ENCODE peak calls at places on chromosomes 4 and X, in four cellular contexts. I is sciatic nerve; U is effector CD4-positive, alpha-beta T cell; L is stimulated activated CD8-positive, alpha-beta memory T cell treated with anti-CD3 and anti-CD28 coated beads, Interleukin-7, amount 100 ng/mL, for 24 hours. F is an unnamed sample.
A peak's percentile ranks its signal among the peaks of the same experiment; 100 is the strongest.

GRCh38 chr4:128716325-128716724 is 93.2 kb upstream of the JADE1 start:
- DNase-seq in I (no peak), U (no peak), L (no peak), F (no peak)

GRCh38 chrX:46294234-46294633 is 251.0 kb downstream of the ZNF674 start:
- DNase-seq in I (no peak), U (no peak), L (no peak), F (no peak)

GRCh38 chr4:18214656-18215055 is 193.1 kb upstream of the LCORL start:
- DNase-seq in I (no peak), U (no peak), L (no peak), F (no peak)

GRCh38 chrX:43969504-43970501 is 3.4 kb downstream of the NDP start:
- DNase-seq in I (no peak), U (no peak), L (no peak), F (no peak)

GRCh38 chr4:180665994-180666818 is 1577.0 kb upstream of the TENM3 start:
- DNase-seq in I (no peak), U (no peak), L (no peak), F (no peak)

GRCh38 chr4:65502151-65502691 is 168.1 kb downstream of the EPHA5 start:
- DNase-seq in I (no peak), U (no peak), L (no peak), F (no peak)

GRCh38 chr4:83153312-83153915 is 38.9 kb upstream of the PLAC8 start:
- DNase-seq in I (no peak), U (no peak), L (no peak), F (no peak)

GRCh38 chr4:144658908-144659307 is 13.0 kb downstream of the HHIP start:
- DNase-seq in I (no peak), U (no peak), L (no peak), F (no peak)

GRCh38 chr4:85478576-85478975 is 3.6 kb downstream of the ARHGAP24 start:
- DNase-seq in I (no peak), U (no peak), L (no peak), F (no peak)

GRCh38 chr4:13918110-13918509 is 290.6 kb upstream of the BOD1L1 start:
- DNase-seq in I (no peak), U (no peak), L (no peak), F (no peak)

GRCh38 chrX:53319614-53320542 is 38.5 kb upstream of the IQSEC2 start:
- DNase-seq in I (no peak), U (no peak), L (no peak), F (no peak)

GRCh38 chr4:111269439-111269838 is 646.6 kb upstream of the PITX2 start:
- DNase-seq in I (no peak), U (no peak), L (no peak), F (no peak)

GRCh38 chr4:153497988-153498967 is 32.1 kb downstream of the TMEM131L start:
- DNase-seq in I (no peak), U (no peak), L (no peak), F (no peak)

GRCh38 chr4:141768954-141769353 is 132.6 kb downstream of the IL15 start:
- DNase-seq in I (no peak), U (no peak), L (no peak), F (no peak)

GRCh38 chr4:176469546-176469945 is 149.8 kb downstream of the SPCS3 start:
- DNase-seq in I (no peak), U (no peak), L (no peak), F (no peak)

GRCh38 chr4:44760142-44760898 is 34.0 kb upstream of the GNPDA2 start:
- DNase-seq in I (no peak), U (no peak), L (no peak), F (no peak)

GRCh38 chrX:71911023-71911730 is 532 bp downstream of the NHSL2 start:
- DNase-seq in I (peak; percentile 75), U (no peak), L (peak; percentile 1), F (no peak)

GRCh38 chrX:41317487-41318208 is 16.3 kb upstream of the DDX3X start:
- DNase-seq in I (no peak), U (no peak), L (no peak), F (no peak)

GRCh38 chrX:19715711-19716638 is 171.4 kb downstream of the SH3KBP1 start:
- DNase-seq in I (no peak), U (no peak), L (no peak), F (no peak)

GRCh38 chr4:77002721-77003120 is 53.2 kb downstream of the SEPTIN11 start:
- DNase-seq in I (no peak), U (no peak), L (no peak), F (no peak)

GRCh38 chr4:145324161-145324560 is 143.8 kb upstream of the OTUD4 start:
- DNase-seq in I (no peak), U (no peak), L (no peak), F (no peak)

GRCh38 chr4:168830777-168831512 is 179.1 kb downstream of the CBR4 start:
- DNase-seq in I (no peak), U (no peak), L (no peak), F (no peak)

GRCh38 chrX:134971926-134972325 is 18.9 kb upstream of the SMIM10 start:
- DNase-seq in I (no peak), U (no peak), L (no peak), F (no peak)

GRCh38 chrX:57447856-57448255 is 144.0 kb upstream of the ZXDB start:
- DNase-seq in I (no peak), U (no peak), L (no peak), F (no peak)

GRCh38 chr4:5979981-5980380 is 38.2 kb downstream of the C4orf50 start:
- DNase-seq in I (no peak), U (no peak), L (no peak), F (no peak)

GRCh38 chrX:25897758-25898157 is 240.4 kb upstream of the MAGEB18 start:
- DNase-seq in I (no peak), U (no peak), L (no peak), F (no peak)

GRCh38 chrX:68183612-68184214 is 249.6 kb downstream of the OPHN1 start:
- DNase-seq in I (no peak), U (no peak), L (no peak), F (no peak)

GRCh38 chr4:17494833-17495232 is 17.1 kb downstream of the QDPR start:
- DNase-seq in I (no peak), U (no peak), L (no peak), F (no peak)

GRCh38 chr4:145937990-145938611 is 522 bp downstream of the ZNF827 start:
- DNase-seq in I (no peak), U (peak; percentile 30), L (no peak), F (peak; percentile 34)

GRCh38 chr4:102610007-102610406 is 108.8 kb downstream of the NFKB1 start:
- DNase-seq in I (no peak), U (no peak), L (no peak), F (no peak)

GRCh38 chr4:174037049-174037448 is 246.4 kb downstream of the FBXO8 start:
- DNase-seq in I (no peak), U (no peak), L (no peak), F (no peak)

GRCh38 chr4:69858683-69859082 is 1.3 kb downstream of the SULT1E1 start:
- DNase-seq in I (no peak), U (no peak), L (no peak), F (no peak)

GRCh38 chrX:118373538-118373937 is 27.6 kb downstream of the WDR44 start:
- DNase-seq in I (no peak), U (no peak), L (no peak), F (no peak)

GRCh38 chrX:9566150-9566621 is 101.3 kb downstream of the TBL1X start:
- DNase-seq in I (peak; percentile 67), U (no peak), L (no peak), F (no peak)

GRCh38 chr4:38503689-38504395 is 160.2 kb upstream of the KLF3 start:
- DNase-seq in I (no peak), U (no peak), L (no peak), F (no peak)

GRCh38 chrX:82765806-82766205 is 742.3 kb upstream of the POU3F4 start:
- DNase-seq in I (no peak), U (no peak), L (no peak), F (no peak)

GRCh38 chr4:14452001-14452400 is 550.3 kb upstream of the CPEB2 start:
- DNase-seq in I (no peak), U (no peak), L (no peak), F (no peak)

GRCh38 chrX:10656214-10656613 is 35.8 kb upstream of the MID1 start:
- DNase-seq in I (no peak), U (no peak), L (no peak), F (no peak)

F was measured in T follicular helper cell.